ENCODE peak calls at places on chromosome 6, in ten cellular contexts. X is NCI-H1092 treated with DMSO at 0.1 percent for 48 hours, Y is fibroblast of pulmonary artery, Q is stomach, Z is choroid plexus epithelial cell, V is GDM1, T is SK-N-DZ, F is D341Med, P is NCI-H1930, E is T-helper 22 cell. K is an unnamed sample.

GRCh38 chr6:20569000-20569610 is 34.8 kb downstream of the CDKAL1 start:
- DNase-seq in X (no peak), Y (peak), Q (no peak), Z (no peak), V (no peak), T (peak), F (no peak), P (no peak), E (no peak), K (no peak)

GRCh38 chr6:55578537-55579363 is at the start of gene HMGCLL1:
- DNase-seq in X (no peak), Y (no peak), Q (no peak), Z (peak), V (no peak), T (peak), F (peak), P (peak), E (no peak), K (peak)

GRCh38 chr6:138588805-138589434 is 89.6 kb upstream of the NHSL1 start:
- DNase-seq in X (peak), Y (peak), Q (peak), Z (peak), V (peak), T (peak), F (peak), P (peak), E (no peak), K (peak)

GRCh38 chr6:13488015-13488895 is 855 bp upstream of the GFOD1 start:
- DNase-seq in X (no peak), Y (peak), Q (peak), Z (peak), V (no peak), T (peak), F (peak), P (no peak), E (peak), K (peak)

GRCh38 chr6:18343741-18344140 is 43.4 kb upstream of the RNF144B start:
- DNase-seq in X (no peak), Y (peak), Q (no peak), Z (peak), V (no peak), T (no peak), F (no peak), P (no peak), E (no peak), K (no peak)

GRCh38 chr6:85644374-85644762 is 1.7 kb upstream of the SYNCRIP start:
- DNase-seq in X (peak), Y (no peak), Q (no peak), Z (no peak), V (no peak), T (no peak), F (no peak), P (no peak), E (no peak), K (no peak)

GRCh38 chr6:112036088-112036637 is 17.7 kb upstream of the CCN6 start:
- DNase-seq in X (no peak), Y (no peak), Q (no peak), Z (no peak), V (no peak), T (no peak), F (no peak), P (no peak), E (no peak), K (no peak)

GRCh38 chr6:49423817-49424216 is 39.2 kb downstream of the MMUT start:
- DNase-seq in X (no peak), Y (peak), Q (no peak), Z (peak), V (no peak), T (peak), F (no peak), P (no peak), E (no peak), K (no peak)

GRCh38 chr6:17820055-17820454 is 113.3 kb upstream of the NUP153 start:
- DNase-seq in X (peak), Y (no peak), Q (no peak), Z (peak), V (no peak), T (no peak), F (no peak), P (peak), E (no peak), K (no peak)

GRCh38 chr6:92748131-92748530 is 671.2 kb downstream of the EPHA7 start:
- DNase-seq in X (no peak), Y (no peak), Q (no peak), Z (no peak), V (no peak), T (no peak), F (no peak), P (no peak), E (no peak), K (no peak)

GRCh38 chr6:170206931-170207431 is 83.9 kb downstream of the DLL1 start:
- DNase-seq in X (no peak), Y (no peak), Q (peak), Z (no peak), V (no peak), T (no peak), F (peak), P (no peak), E (no peak), K (no peak)

GRCh38 chr6:10420546-10421507 is 6.0 kb upstream of the TFAP2A start:
- DNase-seq in X (no peak), Y (no peak), Q (no peak), Z (no peak), V (no peak), T (no peak), F (peak), P (no peak), E (no peak), K (no peak)

GRCh38 chr6:133341607-133342158 is 100.5 kb downstream of the EYA4 start:
- DNase-seq in X (peak), Y (peak), Q (no peak), Z (peak), V (no peak), T (peak), F (no peak), P (no peak), E (no peak), K (peak)

GRCh38 chr6:106973841-106974336 is 640 bp downstream of the CD24 start:
- DNase-seq in X (peak), Y (no peak), Q (peak), Z (no peak), V (no peak), T (peak), F (peak), P (peak), E (no peak), K (peak)

GRCh38 chr6:548091-548490 is 108.8 kb downstream of the HUS1B start:
- DNase-seq in X (no peak), Y (no peak), Q (no peak), Z (no peak), V (no peak), T (no peak), F (no peak), P (no peak), E (no peak), K (no peak)

GRCh38 chr6:116741571-116741970 is 23.9 kb downstream of the FAM162B start:
- DNase-seq in X (no peak), Y (peak), Q (no peak), Z (no peak), V (no peak), T (no peak), F (no peak), P (no peak), E (no peak), K (no peak)

GRCh38 chr6:2448826-2449571 is 203.6 kb upstream of the GMDS start:
- DNase-seq in X (peak), Y (peak), Q (peak), Z (peak), V (peak), T (peak), F (peak), P (no peak), E (no peak), K (peak)

GRCh38 chr6:139588734-139589418 is 214.4 kb upstream of the CITED2 start:
- DNase-seq in X (peak), Y (peak), Q (no peak), Z (peak), V (no peak), T (no peak), F (no peak), P (no peak), E (no peak), K (no peak)

GRCh38 chr6:125018136-125018535 is 55.9 kb downstream of the RNF217 start:
- DNase-seq in X (no peak), Y (peak), Q (no peak), Z (peak), V (no peak), T (no peak), F (no peak), P (no peak), E (no peak), K (no peak)